ENCODE peak calls at places on chromosomes 16 and 17, in six cellular contexts. One of them, this sample, is unnamed.

GRCh38 chr16:49640606-49641005 is 215.3 kb downstream of the ZNF423 start:
- DNase-seq in esophagus muscularis mucosa: no peak
- DNase-seq in H1: no peak
- DNase-seq in endothelial cell of umbilical vein: no peak
- DNase-seq in HL-60: no peak
- DNase-seq in K562: no peak
- DNase-seq in this sample: no peak

GRCh38 chr17:57375040-57375769 is 118.9 kb downstream of the MSI2 start:
- DNase-seq in esophagus muscularis mucosa: no peak
- DNase-seq in H1: no peak
- DNase-seq in endothelial cell of umbilical vein: no peak
- DNase-seq in HL-60: no peak
- DNase-seq in K562: no peak
- DNase-seq in this sample: no peak

GRCh38 chr17:60604686-60605334 is 4.8 kb downstream of the PPM1D start:
- DNase-seq in esophagus muscularis mucosa: no peak
- DNase-seq in H1: no peak
- DNase-seq in endothelial cell of umbilical vein: peak; percentile 56
- DNase-seq in HL-60: no peak
- DNase-seq in K562: no peak
- DNase-seq in this sample: no peak

GRCh38 chr16:12092347-12092882 is 115.9 kb downstream of the SNX29 start:
- DNase-seq in esophagus muscularis mucosa: no peak
- DNase-seq in H1: no peak
- DNase-seq in endothelial cell of umbilical vein: peak; percentile 47
- DNase-seq in HL-60: no peak
- DNase-seq in K562: no peak
- DNase-seq in this sample: no peak

GRCh38 chr17:50067996-50068395 is 12.1 kb downstream of the ITGA3 start:
- DNase-seq in esophagus muscularis mucosa: no peak
- DNase-seq in H1: no peak
- DNase-seq in endothelial cell of umbilical vein: no peak
- DNase-seq in HL-60: no peak
- DNase-seq in K562: no peak
- DNase-seq in this sample: no peak

GRCh38 chr17:19461681-19462080 is 50.6 kb downstream of the RNF112 start:
- DNase-seq in esophagus muscularis mucosa: no peak
- DNase-seq in H1: no peak
- DNase-seq in endothelial cell of umbilical vein: no peak
- DNase-seq in HL-60: no peak
- DNase-seq in K562: no peak
- DNase-seq in this sample: peak; percentile 40

GRCh38 chr17:78497115-78497540 is 80.1 kb downstream of the DNAH17 start:
- DNase-seq in esophagus muscularis mucosa: no peak
- DNase-seq in H1: peak; percentile 57
- DNase-seq in endothelial cell of umbilical vein: peak; percentile 76
- DNase-seq in HL-60: peak; percentile 75
- DNase-seq in K562: peak; percentile 69
- DNase-seq in this sample: no peak

GRCh38 chr16:87661561-87661960 is 59.3 kb downstream of the JPH3 start:
- DNase-seq in esophagus muscularis mucosa: no peak
- DNase-seq in H1: peak; percentile 31
- DNase-seq in endothelial cell of umbilical vein: peak; percentile 43
- DNase-seq in HL-60: peak; percentile 86
- DNase-seq in K562: peak; percentile 72
- DNase-seq in this sample: no peak

GRCh38 chr16:73717266-73718057 is 579.2 kb upstream of the PSMD7 start:
- DNase-seq in esophagus muscularis mucosa: peak; percentile 66
- DNase-seq in H1: no peak
- DNase-seq in endothelial cell of umbilical vein: no peak
- DNase-seq in HL-60: no peak
- DNase-seq in K562: no peak
- DNase-seq in this sample: no peak

GRCh38 chr17:1577186-1577585 is 14.6 kb upstream of the PITPNA start:
- DNase-seq in esophagus muscularis mucosa: peak; percentile 98
- DNase-seq in H1: no peak
- DNase-seq in endothelial cell of umbilical vein: peak; percentile 76
- DNase-seq in HL-60: peak; percentile 88
- DNase-seq in K562: no peak
- DNase-seq in this sample: peak; percentile 94

GRCh38 chr17:39547713-39548478 is 59.8 kb downstream of the NEUROD2 start:
- DNase-seq in esophagus muscularis mucosa: peak; percentile 94
- DNase-seq in H1: no peak
- DNase-seq in endothelial cell of umbilical vein: peak; percentile 64
- DNase-seq in HL-60: peak; percentile 63
- DNase-seq in K562: peak; percentile 78
- DNase-seq in this sample: no peak

GRCh38 chr17:17575360-17576251 is 15.9 kb downstream of the PEMT start:
- DNase-seq in esophagus muscularis mucosa: no peak
- DNase-seq in H1: no peak
- DNase-seq in endothelial cell of umbilical vein: no peak
- DNase-seq in HL-60: no peak
- DNase-seq in K562: no peak
- DNase-seq in this sample: no peak

GRCh38 chr17:15398736-15399331 is 57.4 kb upstream of the TEKT3 start:
- DNase-seq in esophagus muscularis mucosa: no peak
- DNase-seq in H1: no peak
- DNase-seq in endothelial cell of umbilical vein: peak; percentile 5
- DNase-seq in HL-60: no peak
- DNase-seq in K562: no peak
- DNase-seq in this sample: no peak

GRCh38 chr17:79707931-79708891 is 22.5 kb upstream of the ENPP7 start:
- DNase-seq in esophagus muscularis mucosa: no peak
- DNase-seq in H1: no peak
- DNase-seq in endothelial cell of umbilical vein: peak; percentile 35
- DNase-seq in HL-60: peak; percentile 14
- DNase-seq in K562: peak; percentile 66
- DNase-seq in this sample: no peak

GRCh38 chr17:68453991-68454665 is 3.2 kb downstream of the WIPI1 start:
- DNase-seq in esophagus muscularis mucosa: no peak
- DNase-seq in H1: no peak
- DNase-seq in endothelial cell of umbilical vein: no peak
- DNase-seq in HL-60: no peak
- DNase-seq in K562: no peak
- DNase-seq in this sample: no peak

GRCh38 chr17:37792787-37793186 is 47.9 kb upstream of the HNF1B start:
- DNase-seq in esophagus muscularis mucosa: no peak
- DNase-seq in H1: no peak
- DNase-seq in endothelial cell of umbilical vein: peak; percentile 14
- DNase-seq in HL-60: no peak
- DNase-seq in K562: no peak
- DNase-seq in this sample: no peak

GRCh38 chr17:80118601-80119270 is 17.4 kb downstream of the GAA start:
- DNase-seq in esophagus muscularis mucosa: no peak
- DNase-seq in H1: no peak
- DNase-seq in endothelial cell of umbilical vein: no peak
- DNase-seq in HL-60: no peak
- DNase-seq in K562: peak; percentile 11
- DNase-seq in this sample: no peak

GRCh38 chr17:8488931-8489330 is 53.2 kb downstream of the NDEL1 start:
- DNase-seq in esophagus muscularis mucosa: no peak
- DNase-seq in H1: no peak
- DNase-seq in endothelial cell of umbilical vein: peak; percentile 38
- DNase-seq in HL-60: no peak
- DNase-seq in K562: no peak
- DNase-seq in this sample: no peak

GRCh38 chr17:951388-952132 is 28.0 kb downstream of the NXN start:
- DNase-seq in esophagus muscularis mucosa: no peak
- DNase-seq in H1: peak; percentile 75
- DNase-seq in endothelial cell of umbilical vein: no peak
- DNase-seq in HL-60: peak; percentile 42
- DNase-seq in K562: no peak
- DNase-seq in this sample: no peak

GRCh38 chr17:40598928-40599627 is 33.8 kb upstream of the CCR7 start:
- DNase-seq in esophagus muscularis mucosa: peak; percentile 89
- DNase-seq in H1: no peak
- DNase-seq in endothelial cell of umbilical vein: no peak
- DNase-seq in HL-60: no peak
- DNase-seq in K562: no peak
- DNase-seq in this sample: peak; percentile 78

GRCh38 chr16:73365010-73365409 is 317.1 kb upstream of the ZFHX3 start:
- DNase-seq in esophagus muscularis mucosa: no peak
- DNase-seq in H1: no peak
- DNase-seq in endothelial cell of umbilical vein: no peak
- DNase-seq in HL-60: no peak
- DNase-seq in K562: no peak
- DNase-seq in this sample: no peak

GRCh38 chr16:9072806-9073341 is 18.6 kb upstream of the HAPSTR1 start:
- DNase-seq in esophagus muscularis mucosa: no peak
- DNase-seq in H1: no peak
- DNase-seq in endothelial cell of umbilical vein: no peak
- DNase-seq in HL-60: no peak
- DNase-seq in K562: no peak
- DNase-seq in this sample: no peak

GRCh38 chr17:37322826-37323561 is 52.8 kb upstream of the C17orf78 start:
- DNase-seq in esophagus muscularis mucosa: no peak
- DNase-seq in H1: no peak
- DNase-seq in endothelial cell of umbilical vein: no peak
- DNase-seq in HL-60: no peak
- DNase-seq in K562: no peak
- DNase-seq in this sample: no peak

GRCh38 chr17:3879591-3880417 is 13.0 kb downstream of the CAMKK1 start:
- DNase-seq in esophagus muscularis mucosa: no peak
- DNase-seq in H1: no peak
- DNase-seq in endothelial cell of umbilical vein: no peak
- DNase-seq in HL-60: no peak
- DNase-seq in K562: no peak
- DNase-seq in this sample: no peak

GRCh38 chr17:38465420-38466345 is 37.4 kb downstream of the ARHGAP23 start:
- DNase-seq in esophagus muscularis mucosa: no peak
- DNase-seq in H1: no peak
- DNase-seq in endothelial cell of umbilical vein: no peak
- DNase-seq in HL-60: no peak
- DNase-seq in K562: peak; percentile 20
- DNase-seq in this sample: no peak

GRCh38 chr16:50462793-50463507 is 85.2 kb upstream of the NKD1 start:
- DNase-seq in esophagus muscularis mucosa: no peak
- DNase-seq in H1: no peak
- DNase-seq in endothelial cell of umbilical vein: no peak
- DNase-seq in HL-60: no peak
- DNase-seq in K562: no peak
- DNase-seq in this sample: no peak

GRCh38 chr17:3963214-3964201 is 729 bp downstream of the ATP2A3 start:
- DNase-seq in esophagus muscularis mucosa: no peak
- DNase-seq in H1: no peak
- DNase-seq in endothelial cell of umbilical vein: no peak
- DNase-seq in HL-60: peak; percentile 87
- DNase-seq in K562: peak; percentile 32
- DNase-seq in this sample: no peak

GRCh38 chr17:2982854-2983636 is 80.4 kb downstream of the OR1D5 start:
- DNase-seq in esophagus muscularis mucosa: no peak
- DNase-seq in H1: no peak
- DNase-seq in endothelial cell of umbilical vein: no peak
- DNase-seq in HL-60: peak; percentile 89
- DNase-seq in K562: no peak
- DNase-seq in this sample: no peak

DNA sequence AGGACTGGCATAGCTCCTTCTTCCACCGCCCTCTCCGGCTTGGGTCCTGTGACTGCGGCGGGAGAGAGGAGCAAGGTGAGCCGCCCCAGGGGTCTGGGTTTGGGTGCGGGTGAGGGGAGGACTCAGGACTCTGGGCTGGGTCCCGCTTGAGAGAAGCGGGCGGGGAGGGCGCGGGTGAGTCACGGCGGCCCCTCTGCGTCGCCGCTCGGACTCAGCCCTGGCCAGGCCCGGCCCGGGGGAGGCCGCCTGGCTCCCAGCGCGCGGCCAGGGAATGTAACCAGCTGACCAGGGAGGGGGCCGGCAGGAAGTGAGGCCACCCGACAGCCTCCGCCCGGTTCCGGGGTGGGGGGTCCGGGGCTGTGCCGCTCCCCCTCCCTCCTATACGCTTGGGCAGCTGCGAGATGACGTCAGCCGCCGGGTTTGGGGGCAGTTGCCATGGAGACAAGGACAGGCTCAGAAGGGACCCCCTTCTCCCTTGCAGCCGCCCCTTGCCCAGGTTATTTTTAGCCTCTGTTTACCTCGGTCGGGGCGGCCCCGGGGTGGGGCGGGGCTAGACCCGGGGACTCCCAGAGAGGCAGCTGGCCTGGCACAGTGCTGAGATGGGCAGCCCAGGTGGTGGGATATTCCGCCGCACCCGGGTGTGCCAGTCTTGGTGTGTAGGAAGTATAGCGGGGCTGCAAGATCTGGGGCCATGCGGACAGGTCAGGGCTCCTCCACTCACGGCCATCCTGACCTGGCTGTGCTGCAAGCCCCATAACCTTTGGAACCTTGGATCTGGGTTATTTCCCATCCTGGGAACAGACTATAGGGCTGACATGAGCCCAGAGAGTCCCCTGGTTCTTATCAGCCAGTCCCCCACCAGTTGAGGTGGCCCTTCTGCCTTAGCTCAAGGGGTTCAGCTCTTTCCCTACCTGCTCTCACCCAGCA is 1.6 kb downstream of the RIPOR1 start:
- DNase-seq in esophagus muscularis mucosa: no peak
- DNase-seq in H1: no peak
- DNase-seq in endothelial cell of umbilical vein: peak; percentile 48
- DNase-seq in HL-60: no peak
- DNase-seq in K562: peak; percentile 50
- DNase-seq in this sample: no peak
- TF ChIP-seq POLR2AphosphoS5 in esophagus muscularis mucosa: peak; percentile 94
- TF ChIP-seq POLR2AphosphoS5 in H1: no peak
- TF ChIP-seq POLR2AphosphoS5 in endothelial cell of umbilical vein: peak; percentile 78
- TF ChIP-seq POLR2AphosphoS5 in HL-60: no peak
- TF ChIP-seq POLR2AphosphoS5 in K562: no peak
- TF ChIP-seq POLR2AphosphoS5 in this sample: no peak

GRCh38 chr17:81703747-81704654 is 834 bp downstream of the MRPL12 start:
- DNase-seq in esophagus muscularis mucosa: no peak
- DNase-seq in H1: no peak
- DNase-seq in endothelial cell of umbilical vein: no peak
- DNase-seq in HL-60: no peak
- DNase-seq in K562: peak; percentile 31
- DNase-seq in this sample: no peak
- H3K27ac ChIP-seq in esophagus muscularis mucosa: peak overlapping the region; percentile 89
- H3K27ac ChIP-seq in H1: peak overlapping the region; percentile 92
- H3K27ac ChIP-seq in endothelial cell of umbilical vein: peak overlapping the region; percentile 87
- H3K27ac ChIP-seq in HL-60: peak overlapping the region; percentile 95
- H3K27ac ChIP-seq in K562: peak overlapping the region; percentile 90
- H3K27ac ChIP-seq in this sample: peak overlapping the region; percentile 83

GRCh38 chr16:81940781-81941560 is 70.3 kb downstream of the SDR42E1 start:
- DNase-seq in esophagus muscularis mucosa: no peak
- DNase-seq in H1: no peak
- DNase-seq in endothelial cell of umbilical vein: peak; percentile 70
- DNase-seq in HL-60: no peak
- DNase-seq in K562: no peak
- DNase-seq in this sample: no peak
- TF ChIP-seq CTCF in esophagus muscularis mucosa: peak; percentile 17
- TF ChIP-seq CTCF in H1: no peak
- TF ChIP-seq CTCF in endothelial cell of umbilical vein: peak; percentile 47
- TF ChIP-seq CTCF in HL-60: peak; percentile 2
- TF ChIP-seq CTCF in K562: peak; percentile 58
- TF ChIP-seq CTCF in this sample: peak; percentile 9

DNA sequence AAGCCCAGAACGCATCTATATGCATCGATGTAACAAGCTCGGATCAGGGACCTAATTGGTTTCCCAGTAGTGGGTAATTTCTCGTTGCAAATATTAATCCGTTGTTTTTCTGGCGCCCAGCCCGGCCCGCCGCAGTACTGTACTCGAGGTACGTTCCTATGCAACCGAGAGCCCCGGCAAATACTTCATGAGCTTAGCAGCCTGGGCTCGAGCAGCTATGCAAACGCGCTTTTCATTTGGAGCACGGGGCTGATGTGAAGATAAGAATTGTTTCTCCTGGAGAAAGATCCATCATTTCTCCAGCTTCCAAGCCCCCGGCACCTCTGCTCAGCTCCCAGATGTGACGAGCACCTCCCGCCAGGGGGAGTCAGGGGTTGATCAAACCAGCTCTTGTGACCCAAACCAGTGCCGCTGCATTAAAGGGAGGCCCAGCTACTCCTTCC is 229.8 kb downstream of the KATNIP start:
- DNase-seq in esophagus muscularis mucosa: no peak
- DNase-seq in H1: peak; percentile 41
- DNase-seq in endothelial cell of umbilical vein: no peak
- DNase-seq in HL-60: no peak
- DNase-seq in K562: peak; percentile 78
- DNase-seq in this sample: no peak
- TF ChIP-seq POLR2AphosphoS5 in esophagus muscularis mucosa: no peak
- TF ChIP-seq POLR2AphosphoS5 in H1: no peak
- TF ChIP-seq POLR2AphosphoS5 in endothelial cell of umbilical vein: no peak
- TF ChIP-seq POLR2AphosphoS5 in HL-60: no peak
- TF ChIP-seq POLR2AphosphoS5 in K562: no peak
- TF ChIP-seq POLR2AphosphoS5 in this sample: no peak

This sample was measured in vagina.